ENCODE peak calls at places on chromosome 17, in seven cellular contexts. V is left ventricle myocardium inferior, T is GM23338, S is transverse colon, A is esophagus muscularis mucosa, U is cardiac muscle cell, Y is SK-N-SH. F is an unnamed sample.

GRCh38 chr17:2025220-2025621 is at the start of gene RTN4RL1:
- DNase-seq in Y (peak; percentile 78), V (peak; percentile 78), A (no peak), U (peak; percentile 92), S (peak; percentile 71), T (peak; percentile 72), F (peak; percentile 89)

GRCh38 chr17:45951941-45952340 is 47.1 kb upstream of the STH start:
- DNase-seq in T (no peak), Y (no peak), A (no peak), S (no peak), V (no peak), U (no peak), F (no peak)

GRCh38 chr17:28896884-28897768 is at the start of gene FLOT2:
- DNase-seq in U (peak; percentile 83), A (peak; percentile 93), S (peak; percentile 68), V (peak; percentile 67), T (peak; percentile 88), Y (peak; percentile 92), F (peak; percentile 89)

GRCh38 chr17:62715882-62716390 is 88.5 kb downstream of the MRC2 start:
- DNase-seq in Y (no peak), V (no peak), U (no peak), A (no peak), T (no peak), S (no peak), F (no peak)

GRCh38 chr17:78933959-78934568 is 8.9 kb upstream of the TIMP2 start:
- DNase-seq in A (peak; percentile 99), T (peak; percentile 65), S (peak; percentile 90), Y (peak; percentile 86), V (peak; percentile 95), U (peak; percentile 46), F (peak; percentile 96)

GRCh38 chr17:79506955-79507354 is 103.9 kb downstream of the RBFOX3 start:
- DNase-seq in T (no peak), V (no peak), S (no peak), A (no peak), Y (no peak), U (no peak), F (no peak)

GRCh38 chr17:28460901-28461300 is 12.5 kb upstream of the SLC13A2 start:
- DNase-seq in A (peak; percentile 57), V (no peak), U (no peak), T (no peak), S (no peak), Y (no peak), F (no peak)

GRCh38 chr17:3512512-3513171 is 36.8 kb downstream of the ASPA start:
- DNase-seq in A (no peak), U (peak; percentile 80), T (peak; percentile 46), S (peak; percentile 37), Y (no peak), V (peak; percentile 84), F (no peak)

GRCh38 chr17:5922476-5922875 is 147.7 kb upstream of the WSCD1 start:
- DNase-seq in Y (no peak), U (no peak), S (no peak), A (no peak), T (no peak), V (no peak), F (no peak)

GRCh38 chr17:35433075-35433894 is 985 bp upstream of the SLFN12 start:
- DNase-seq in S (peak; percentile 62), A (no peak), U (peak; percentile 65), T (peak; percentile 96), V (peak; percentile 56), Y (no peak), F (no peak)

GRCh38 chr17:35046740-35047283 is 16.7 kb downstream of the RFFL start:
- DNase-seq in S (no peak), A (no peak), Y (peak; percentile 54), V (no peak), U (no peak), T (no peak), F (peak; percentile 25)

GRCh38 chr17:70204431-70204830 is 35.1 kb downstream of the KCNJ2 start:
- DNase-seq in T (no peak), U (no peak), V (no peak), S (no peak), A (no peak), Y (no peak), F (no peak)

GRCh38 chr17:78674595-78675315 is 97.6 kb upstream of the DNAH17 start:
- DNase-seq in Y (peak; percentile 74), A (no peak), U (no peak), V (no peak), T (peak; percentile 64), S (no peak), F (no peak)

GRCh38 chr17:5399767-5400166 is 19.7 kb downstream of the NUP88 start:
- DNase-seq in Y (no peak), A (no peak), U (no peak), T (no peak), S (no peak), V (no peak), F (no peak)

GRCh38 chr17:2212328-2212981 is 91.1 kb downstream of the SMG6 start:
- DNase-seq in Y (no peak), A (no peak), T (no peak), V (peak; percentile 35), U (no peak), S (no peak), F (no peak)

GRCh38 chr17:30586818-30587595 is 109.8 kb downstream of the GOSR1 start:
- DNase-seq in U (no peak), A (no peak), Y (no peak), S (no peak), V (no peak), T (no peak), F (no peak)

GRCh38 chr17:56367381-56367780 is 214.1 kb downstream of the ANKFN1 start:
- DNase-seq in V (no peak), U (no peak), Y (no peak), A (no peak), S (no peak), T (peak; percentile 3), F (no peak)

GRCh38 chr17:78875738-78876597 is 27.0 kb downstream of the CEP295NL start:
- DNase-seq in V (no peak), Y (peak; percentile 49), A (no peak), T (no peak), S (no peak), U (no peak), F (peak; percentile 71)

GRCh38 chr17:63156986-63157385 is 191.0 kb downstream of the TANC2 start:
- DNase-seq in V (no peak), Y (no peak), S (no peak), T (no peak), A (no peak), U (no peak), F (no peak)

GRCh38 chr17:77332981-77333685 is 192.4 kb downstream of the SEC14L1 start:
- DNase-seq in V (no peak), T (no peak), A (no peak), Y (no peak), U (no peak), S (no peak), F (no peak)

GRCh38 chr17:41527076-41528023 is 758 bp downstream of the KRT19 start:
- DNase-seq in A (no peak), S (peak; percentile 68), V (no peak), U (peak; percentile 45), T (peak; percentile 64), Y (no peak), F (no peak)

GRCh38 chr17:41528959-41529353 is 848 bp upstream of the KRT19 start:
- DNase-seq in V (no peak), S (peak; percentile 77), U (no peak), A (no peak), Y (no peak), T (peak; percentile 38), F (peak; percentile 39)

GRCh38 chr17:41530062-41531048 is 2.2 kb upstream of the KRT19 start:
- DNase-seq in U (peak; percentile 31), V (no peak), T (no peak), Y (peak; percentile 93), S (peak; percentile 58), A (no peak), F (no peak)

GRCh38 chr17:41531993-41532392 is 3.9 kb upstream of the KRT19 start:
- DNase-seq in A (no peak), V (no peak), Y (no peak), U (no peak), S (no peak), T (no peak), F (no peak)

DNA sequence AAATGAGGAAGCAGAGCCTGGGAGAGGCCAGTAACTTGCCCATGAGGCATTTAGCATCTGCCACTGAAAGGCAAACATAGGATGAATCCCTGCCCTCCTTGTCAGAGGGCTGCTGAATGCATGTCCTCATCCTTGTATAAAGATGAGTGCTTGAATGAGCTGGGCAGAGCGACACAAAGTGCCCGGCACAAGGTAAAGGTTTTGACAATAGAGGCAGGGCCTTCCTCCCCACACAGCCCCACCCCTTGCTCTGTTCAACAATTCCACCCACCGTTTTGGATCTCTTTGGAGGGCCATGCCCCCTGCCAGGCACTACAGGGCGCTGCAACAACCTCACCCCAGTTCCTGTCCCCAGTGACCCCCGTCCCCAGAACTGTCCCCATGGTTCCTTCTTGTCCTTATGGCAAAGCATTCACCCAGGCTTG is 1.4 kb upstream of the KRT19 start:
- DNase-seq in A (no peak), Y (peak; percentile 53), V (no peak), T (no peak), S (no peak), U (no peak), F (no peak)
- H3K27ac ChIP-seq in A (no peak overlapping the region), Y (peak overlapping the region; percentile 94), V (no peak overlapping the region), T (no peak overlapping the region), S (peak overlapping the region; percentile 92), U (peak overlapping the region; percentile 83), F (peak overlapping the region; percentile 36)

DNA sequence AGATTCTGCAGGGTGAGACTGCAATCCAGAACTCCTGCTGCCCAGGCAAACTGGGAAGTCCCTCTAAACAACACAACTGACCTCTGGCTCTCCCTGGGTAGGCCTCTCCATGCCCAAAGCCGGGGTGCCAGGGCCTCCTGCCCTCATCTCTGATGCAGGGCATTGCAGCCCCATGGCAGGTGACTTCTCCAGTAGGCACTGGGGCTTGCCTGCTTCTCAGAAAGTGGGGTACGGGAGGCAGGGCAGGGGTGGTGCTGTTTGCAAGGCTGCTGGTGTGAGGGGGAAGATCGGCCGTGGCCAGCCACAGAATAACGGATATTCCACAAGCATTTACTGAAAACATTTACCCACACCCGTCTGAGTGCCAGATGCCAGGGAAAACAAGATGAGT is 4.1 kb upstream of the GPRC5C start:
- DNase-seq in A (no peak), V (no peak), U (no peak), S (no peak), T (no peak), Y (no peak), F (no peak)
- H3K27ac ChIP-seq in A (no peak overlapping the region), V (peak overlapping the region; percentile 84), U (peak overlapping the region; percentile 88), S (peak overlapping the region; percentile 96), T (no peak overlapping the region), Y (no peak overlapping the region), F (no peak overlapping the region)

DNA sequence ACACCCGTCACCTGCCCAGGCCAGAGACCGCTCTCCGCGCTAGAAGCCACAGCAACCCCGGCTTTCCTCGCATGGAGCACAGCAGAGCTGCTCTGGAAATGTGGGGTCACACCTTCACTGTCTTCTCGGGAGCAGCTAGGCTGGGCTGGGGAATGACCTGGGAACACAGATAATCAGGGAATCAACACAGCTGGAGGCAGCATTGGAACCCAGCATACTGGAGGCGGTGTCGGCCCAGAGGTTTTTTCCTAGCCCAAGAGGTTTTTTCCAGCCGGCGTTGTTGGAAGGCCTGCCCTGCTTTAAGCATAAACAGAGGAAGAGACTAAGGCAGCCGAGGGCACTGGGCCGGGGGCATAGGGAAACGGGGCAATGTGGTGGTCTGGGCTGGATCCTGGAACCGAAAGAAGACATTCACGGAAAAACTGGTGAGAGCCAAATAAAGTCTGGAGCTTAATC is 808 bp upstream of the PLD6 start:
- DNase-seq in S (no peak), Y (no peak), U (no peak), V (no peak), A (no peak), T (no peak), F (no peak)
- H3K27ac ChIP-seq in S (peak overlapping the region; percentile 78), Y (no peak overlapping the region), U (no peak overlapping the region), V (peak overlapping the region; percentile 87), A (peak overlapping the region; percentile 94), T (no peak overlapping the region), F (no peak overlapping the region)

GRCh38 chr17:80821546-80821945 is 170.1 kb upstream of the CHMP6 start:
- DNase-seq in U (no peak), T (no peak), V (no peak), S (no peak), Y (no peak), A (no peak), F (no peak)
- H3K27ac ChIP-seq in U (no peak overlapping the region), T (no peak overlapping the region), V (no peak overlapping the region), S (no peak overlapping the region), Y (no peak overlapping the region), A (no peak overlapping the region), F (peak overlapping the region; percentile 33)